ENCODE peak calls at places on chromosomes 12 and 14, in five cellular contexts. I is GM20000, C is astrocyte of the spinal cord, B is ELR, X is GM04504. L is an unnamed sample.

GRCh38 chr12:57628280-57629191 is 4.5 kb downstream of the B4GALNT1 start:
- DNase-seq in I (no peak), C (no peak), B (no peak), X (no peak), L (no peak)

GRCh38 chr14:32933943-32934890 is 4.5 kb upstream of the NPAS3 start:
- DNase-seq in I (peak; percentile 34), C (peak; percentile 47), B (no peak), X (no peak), L (no peak)

GRCh38 chr12:126797525-126797924 is 1469.4 kb upstream of the TMEM132C start:
- DNase-seq in I (no peak), C (no peak), B (no peak), X (no peak), L (no peak)

GRCh38 chr14:96235426-96235825 is 20.6 kb upstream of the BDKRB1 start:
- DNase-seq in I (no peak), C (no peak), B (no peak), X (no peak), L (no peak)

GRCh38 chr12:132828706-132829534 is at the start of gene GOLGA3:
- DNase-seq in I (peak; percentile 99), C (peak; percentile 96), B (peak; percentile 94), X (peak; percentile 87), L (peak; percentile 94)

GRCh38 chr12:40672650-40673319 is 19.5 kb upstream of the CNTN1 start:
- DNase-seq in I (no peak), C (no peak), B (no peak), X (no peak), L (no peak)

GRCh38 chr14:58060077-58060476 is 91.9 kb downstream of the ARMH4 start:
- DNase-seq in I (no peak), C (no peak), B (peak; percentile 8), X (no peak), L (no peak)

GRCh38 chr12:47828967-47829482 is 9.3 kb upstream of the HDAC7 start:
- DNase-seq in I (no peak), C (peak; percentile 54), B (peak; percentile 83), X (peak; percentile 64), L (peak; percentile 56)

GRCh38 chr12:108801736-108802665 is 55.4 kb downstream of the SSH1 start:
- DNase-seq in I (no peak), C (peak; percentile 88), B (peak; percentile 89), X (no peak), L (no peak)

GRCh38 chr12:8648598-8649205 is 13.9 kb downstream of the MFAP5 start:
- DNase-seq in I (peak; percentile 76), C (no peak), B (no peak), X (no peak), L (no peak)

GRCh38 chr14:22634233-22634632 is 9.9 kb downstream of the OR6J1 start:
- DNase-seq in I (no peak), C (no peak), B (no peak), X (no peak), L (no peak)

GRCh38 chr14:61280526-61281185 is 482 bp downstream of the TMEM30B start:
- DNase-seq in I (peak; percentile 65), C (peak; percentile 38), B (no peak), X (no peak), L (no peak)

GRCh38 chr12:93173178-93173957 is 204.4 kb upstream of the NUDT4 start:
- DNase-seq in I (no peak), C (peak; percentile 42), B (no peak), X (no peak), L (no peak)

GRCh38 chr12:62190921-62191746 is 69.1 kb upstream of the USP15 start:
- DNase-seq in I (peak; percentile 13), C (peak; percentile 35), B (no peak), X (no peak), L (no peak)

GRCh38 chr12:57883057-57883456 is 36.5 kb upstream of the CTDSP2 start:
- DNase-seq in I (no peak), C (no peak), B (no peak), X (no peak), L (no peak)

GRCh38 chr12:43306066-43306465 is 245.9 kb downstream of the ADAMTS20 start:
- DNase-seq in I (no peak), C (peak; percentile 95), B (peak; percentile 92), X (peak; percentile 11), L (no peak)

GRCh38 chr14:74301594-74302159 is 1.1 kb downstream of the ABCD4 start:
- DNase-seq in I (no peak), C (no peak), B (no peak), X (no peak), L (no peak)

GRCh38 chr14:34110531-34110930 is 159.7 kb upstream of the EGLN3 start:
- DNase-seq in I (no peak), C (no peak), B (no peak), X (no peak), L (no peak)

L was measured in RPMI8226.